ENCODE peak calls at places on chromosomes 12 and 14, in six cellular contexts. M is uterus; V is GM12864; P is AG04450; J is CD8-positive, alpha-beta memory T cell; W is mesendoderm. U is an unnamed sample.

GRCh38 chr12:89418228-89418910 is 66.1 kb upstream of the DUSP6 start:
- DNase-seq in M (no peak), V (no peak), P (no peak), J (no peak), W (no peak), U (no peak)

GRCh38 chr12:100862600-100863149 is 68.1 kb downstream of the ANO4 start:
- DNase-seq in M (no peak), V (no peak), P (no peak), J (no peak), W (peak), U (no peak)

GRCh38 chr12:114834621-114835020 is 150.6 kb upstream of the TBX3 start:
- DNase-seq in M (no peak), V (no peak), P (no peak), J (no peak), W (peak), U (no peak)

GRCh38 chr12:48924617-48925217 is 575 bp downstream of the FKBP11 start:
- DNase-seq in M (peak), V (peak), P (no peak), J (peak), W (peak), U (no peak)

GRCh38 chr12:67969134-67969782 is 20.0 kb upstream of the IFNG-AS1 start:
- DNase-seq in M (no peak), V (no peak), P (no peak), J (no peak), W (peak), U (no peak)

GRCh38 chr14:68625366-68626090 is 167.3 kb downstream of the ZFP36L1 start:
- DNase-seq in M (no peak), V (no peak), P (no peak), J (no peak), W (no peak), U (no peak)

GRCh38 chr14:105919458-105920150 is 393.2 kb downstream of the TMEM121 start:
- DNase-seq in M (no peak), V (no peak), P (no peak), J (no peak), W (no peak), U (no peak)

GRCh38 chr14:89853976-89854693 is 100.4 kb downstream of the EFCAB11 start:
- DNase-seq in M (no peak), V (no peak), P (no peak), J (no peak), W (no peak), U (no peak)

GRCh38 chr12:122635471-122635870 is 67.7 kb downstream of the HCAR2 start:
- DNase-seq in M (no peak), V (no peak), P (no peak), J (no peak), W (no peak), U (no peak)

GRCh38 chr12:51082561-51083139 is 746 bp downstream of the CSRNP2 start:
- DNase-seq in M (no peak), V (no peak), P (no peak), J (peak), W (peak), U (no peak)

GRCh38 chr12:106919910-106920544 is 35.7 kb upstream of the TMEM263 start:
- DNase-seq in M (no peak), V (no peak), P (peak), J (no peak), W (peak), U (peak)

GRCh38 chr12:93378373-93379310 is 917 bp downstream of the NUDT4 start:
- DNase-seq in M (peak), V (no peak), P (peak), J (peak), W (peak), U (no peak)

GRCh38 chr14:44404021-44404420 is 103.1 kb downstream of the FSCB start:
- DNase-seq in M (no peak), V (no peak), P (no peak), J (no peak), W (no peak), U (no peak)

GRCh38 chr12:107287436-107288413 is 194.4 kb upstream of the CRY1 start:
- DNase-seq in M (no peak), V (no peak), P (no peak), J (no peak), W (no peak), U (no peak)

GRCh38 chr12:130916251-130916911 is 37.3 kb upstream of the ADGRD1 start:
- DNase-seq in M (peak), V (peak), P (no peak), J (no peak), W (peak), U (peak)

GRCh38 chr14:37864128-37864527 is 268.7 kb downstream of the TTC6 start:
- DNase-seq in M (no peak), V (no peak), P (no peak), J (no peak), W (no peak), U (no peak)

GRCh38 chr14:95495538-95496025 is 20.9 kb downstream of the SYNE3 start:
- DNase-seq in M (no peak), V (peak), P (no peak), J (no peak), W (no peak), U (no peak)

GRCh38 chr12:4572670-4573069 is 10.7 kb downstream of the DYRK4 start:
- DNase-seq in M (no peak), V (no peak), P (no peak), J (no peak), W (no peak), U (no peak)

GRCh38 chr14:38143651-38144505 is 63.8 kb upstream of the SSTR1 start:
- DNase-seq in M (no peak), V (no peak), P (peak), J (no peak), W (peak), U (no peak)

GRCh38 chr12:65602579-65603295 is 221.5 kb upstream of the HMGA2 start:
- DNase-seq in M (peak), V (peak), P (peak), J (no peak), W (peak), U (peak)

DNA sequence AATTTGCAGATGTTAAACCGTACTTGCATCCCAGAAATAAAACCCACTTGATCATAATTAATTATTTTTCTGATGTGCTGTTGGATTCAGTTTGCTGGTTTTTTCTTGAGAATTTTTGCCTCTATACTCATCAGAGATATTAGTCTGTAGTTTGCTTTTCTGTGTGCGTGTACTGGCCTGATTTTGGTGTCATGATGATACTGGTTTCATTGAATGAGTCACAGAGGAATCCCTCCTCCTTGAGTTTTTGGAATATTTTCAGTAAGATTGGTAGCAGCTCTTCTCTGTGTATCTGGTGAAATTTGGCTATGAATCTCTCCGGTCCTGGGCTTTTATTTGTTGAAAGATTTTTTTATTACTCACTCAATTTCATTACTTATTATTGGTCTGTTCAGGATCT is 100.4 kb upstream of the PMCH start:
- DNase-seq in M (no peak), V (no peak), P (no peak), J (no peak), W (no peak), U (no peak)
- H3K4me3 ChIP-seq in M (no peak), V (no peak), P (no peak), J (no peak), W (no peak), U (no peak)

GRCh38 chr14:65069874-65070709 is 32.2 kb downstream of the MAX start:
- DNase-seq in M (no peak), V (no peak), P (no peak), J (no peak), W (no peak), U (no peak)
- H3K4me3 ChIP-seq in M (no peak), V (no peak), P (no peak), J (no peak), W (no peak), U (no peak)

DNA sequence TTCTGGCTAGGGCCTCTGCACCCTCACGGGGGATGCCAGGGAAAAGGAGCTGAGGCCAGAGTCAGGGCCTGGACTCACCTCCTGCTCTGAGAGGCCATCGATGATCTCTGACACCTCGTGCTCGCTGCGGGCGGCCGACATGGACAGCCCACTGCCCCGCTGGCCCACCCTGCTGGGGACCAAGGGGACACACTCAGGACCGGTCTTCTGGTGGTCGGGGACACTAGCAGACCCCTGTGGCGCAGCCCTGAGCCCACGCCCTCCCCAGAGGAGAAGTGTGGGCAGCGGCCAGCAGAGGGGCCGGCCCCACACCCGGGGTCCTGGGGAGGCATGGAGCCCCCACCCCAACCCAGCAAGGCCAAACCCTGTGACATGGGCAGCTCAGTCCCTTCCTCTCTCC is 134.6 kb downstream of the RFLNA start:
- DNase-seq in M (no peak), V (no peak), P (no peak), J (no peak), W (no peak), U (no peak)
- H3K4me3 ChIP-seq in M (no peak), V (no peak), P (no peak), J (no peak), W (no peak), U (no peak)

GRCh38 chr12:896031-896430 is 53.5 kb downstream of the RAD52 start:
- DNase-seq in M (no peak), V (no peak), P (no peak), J (no peak), W (no peak), U (no peak)
- H3K4me3 ChIP-seq in M (no peak), V (no peak), P (no peak), J (no peak), W (no peak), U (no peak)

GRCh38 chr14:23056257-23056955 is 914 bp downstream of the CDH24 start:
- DNase-seq in M (peak), V (no peak), P (no peak), J (peak), W (peak), U (no peak)
- H3K4me3 ChIP-seq in M (peak), V (no peak), P (peak), J (peak), W (peak), U (peak)

U was measured in epithelial cell of proximal tubule.